ENCODE peak calls at places on chromosomes 13 and 19, in ten cellular contexts. R, U, M, X, D, B, Z, L, J and Q are unnamed samples.

GRCh38 chr19:31144471-31144870 is 204.8 kb downstream of the TSHZ3 start:
- DNase-seq in R (no peak), U (no peak), M (no peak), X (no peak), D (no peak), B (no peak), Z (no peak), L (no peak), J (no peak), Q (no peak)

GRCh38 chr13:86932935-86933334 is 738.2 kb upstream of the SLITRK5 start:
- DNase-seq in R (peak; percentile 2), U (no peak), M (no peak), X (no peak), D (no peak), B (no peak), Z (no peak), L (no peak), J (no peak), Q (no peak)

GRCh38 chr13:42367836-42368235 is 95.9 kb downstream of the AKAP11 start:
- DNase-seq in R (no peak), U (no peak), M (no peak), X (no peak), D (no peak), B (no peak), Z (no peak), L (no peak), J (no peak), Q (no peak)

GRCh38 chr19:7427944-7428343 is 60.9 kb downstream of the PEX11G start:
- DNase-seq in R (no peak), U (no peak), M (no peak), X (no peak), D (no peak), B (no peak), Z (no peak), L (no peak), J (no peak), Q (no peak)

GRCh38 chr19:19627716-19628498 is at the start of gene LPAR2:
- DNase-seq in R (peak; percentile 21), U (peak; percentile 98), M (peak; percentile 76), X (peak; percentile 22), D (peak; percentile 58), B (peak; percentile 71), Z (peak; percentile 73), L (peak; percentile 43), J (no peak), Q (peak; percentile 53)

GRCh38 chr19:5170329-5170745 is 170.3 kb downstream of the PTPRS start:
- DNase-seq in R (no peak), U (peak; percentile 40), M (peak; percentile 7), X (peak; percentile 27), D (peak; percentile 3), B (peak; percentile 12), Z (peak; percentile 51), L (peak; percentile 52), J (no peak), Q (no peak)

GRCh38 chr13:27375686-27376326 is 48.6 kb upstream of the GTF3A start:
- DNase-seq in R (peak; percentile 82), U (peak; percentile 78), M (peak; percentile 31), X (peak; percentile 10), D (peak; percentile 84), B (peak; percentile 49), Z (peak; percentile 41), L (peak; percentile 78), J (no peak), Q (peak; percentile 13)

GRCh38 chr19:49940482-49940791 is 11.1 kb upstream of the NUP62 start:
- DNase-seq in R (no peak), U (no peak), M (no peak), X (no peak), D (no peak), B (no peak), Z (no peak), L (no peak), J (no peak), Q (no peak)

GRCh38 chr19:18385675-18386542 is at the start of gene GDF15:
- DNase-seq in R (peak; percentile 92), U (peak; percentile 51), M (no peak), X (no peak), D (peak; percentile 92), B (peak; percentile 92), Z (no peak), L (peak; percentile 47), J (no peak), Q (peak; percentile 24)

GRCh38 chr13:44904982-44905381 is 84.3 kb downstream of the NUFIP1 start:
- DNase-seq in R (peak; percentile 97), U (no peak), M (no peak), X (no peak), D (peak; percentile 89), B (no peak), Z (no peak), L (no peak), J (no peak), Q (no peak)

GRCh38 chr13:43537124-43537523 is 249.6 kb downstream of the ENOX1 start:
- DNase-seq in R (peak; percentile 76), U (no peak), M (no peak), X (no peak), D (no peak), B (no peak), Z (no peak), L (no peak), J (no peak), Q (no peak)